ENCODE peak calls at places on chromosomes 12 and 14, in nine cellular contexts. A, N, F, W, P, I, L, E and V are unnamed samples.

GRCh38 chr12:57235012-57235727 is 5.7 kb downstream of the SHMT2 start:
- DNase-seq in E (no peak), I (peak), L (no peak), P (no peak), N (no peak), A (no peak), W (no peak), F (no peak), V (peak)

GRCh38 chr14:52080171-52080800 is 11.4 kb upstream of the NID2 start:
- DNase-seq in A (no peak), P (no peak), L (no peak), E (no peak), N (no peak), F (no peak), I (no peak), W (no peak), V (no peak)

GRCh38 chr14:21940887-21941855 is 267.6 kb upstream of the OR4E1 start:
- DNase-seq in A (no peak), F (no peak), P (no peak), N (no peak), I (no peak), E (no peak), L (peak), W (peak), V (no peak)

GRCh38 chr12:107571492-107571891 is 114.1 kb upstream of the PWP1 start:
- DNase-seq in I (no peak), F (no peak), E (no peak), N (no peak), A (no peak), W (no peak), P (no peak), L (no peak), V (no peak)

GRCh38 chr12:2082321-2082720 is 29.5 kb downstream of the CACNA1C start:
- DNase-seq in N (no peak), I (no peak), L (no peak), E (no peak), P (peak), A (no peak), W (no peak), F (no peak), V (no peak)

GRCh38 chr12:103928736-103929050 is 1.5 kb upstream of the HSP90B1 start:
- DNase-seq in P (peak), F (no peak), L (no peak), A (peak), W (no peak), I (peak), E (no peak), N (peak), V (no peak)

GRCh38 chr12:30862486-30862885 is 64.1 kb upstream of the TSPAN11 start:
- DNase-seq in L (no peak), F (no peak), I (no peak), N (no peak), A (no peak), E (no peak), P (no peak), W (no peak), V (no peak)

GRCh38 chr12:123801573-123802178 is 39.6 kb downstream of the DNAH10 start:
- DNase-seq in N (no peak), I (no peak), W (peak), P (no peak), L (peak), A (no peak), F (no peak), E (no peak), V (no peak)

GRCh38 chr12:49687941-49688340 is 19.3 kb downstream of the FMNL3 start:
- DNase-seq in A (no peak), E (no peak), N (no peak), P (no peak), F (no peak), W (no peak), I (no peak), L (no peak), V (no peak)

GRCh38 chr12:38983117-38983571 is 77.8 kb upstream of the CPNE8 start:
- DNase-seq in I (no peak), W (no peak), E (no peak), L (peak), N (no peak), A (no peak), P (no peak), F (no peak), V (no peak)

GRCh38 chr14:53807108-53807507 is 149.5 kb downstream of the BMP4 start:
- DNase-seq in W (no peak), A (no peak), I (no peak), N (no peak), L (no peak), F (no peak), P (no peak), E (no peak), V (no peak)

GRCh38 chr12:44441155-44441554 is 435.0 kb downstream of the NELL2 start:
- DNase-seq in W (no peak), F (no peak), E (no peak), A (no peak), L (no peak), N (no peak), I (no peak), P (no peak), V (no peak)

GRCh38 chr14:93073366-93073722 is 42.4 kb downstream of the ITPK1 start:
- DNase-seq in I (no peak), A (no peak), N (peak), P (peak), W (no peak), F (no peak), E (no peak), L (no peak), V (no peak)

GRCh38 chr12:119666226-119666808 is 1.6 kb upstream of the PRKAB1 start:
- DNase-seq in W (no peak), I (no peak), L (no peak), P (no peak), A (no peak), E (no peak), F (no peak), N (no peak), V (no peak)

GRCh38 chr12:49533331-49533730 is 5.5 kb upstream of the KCNH3 start:
- DNase-seq in N (no peak), W (no peak), L (no peak), A (no peak), F (no peak), E (peak), I (no peak), P (no peak), V (peak)

GRCh38 chr12:57224973-57225679 is 4.4 kb upstream of the SHMT2 start:
- DNase-seq in E (no peak), P (peak), L (no peak), I (no peak), N (peak), W (no peak), A (no peak), F (no peak), V (peak)

GRCh38 chr14:20652996-20653975 is 11.8 kb upstream of the OR6S1 start:
- DNase-seq in F (no peak), A (no peak), L (peak), W (peak), P (peak), I (peak), E (no peak), N (no peak), V (no peak)

GRCh38 chr12:7557227-7557626 is 53.6 kb upstream of the CD163 start:
- DNase-seq in P (peak), I (no peak), L (no peak), A (no peak), W (no peak), E (no peak), F (no peak), N (no peak), V (no peak)

GRCh38 chr14:95533391-95533821 is 1.4 kb upstream of the GLRX5 start:
- DNase-seq in I (no peak), A (no peak), E (no peak), L (peak), P (peak), W (no peak), N (no peak), F (no peak), V (no peak)

GRCh38 chr12:119684730-119685129 is 16.8 kb downstream of the PRKAB1 start:
- DNase-seq in A (no peak), W (no peak), I (no peak), L (no peak), P (no peak), N (no peak), E (no peak), F (no peak), V (no peak)

GRCh38 chr14:21069388-21070082 is 569 bp upstream of the ARHGEF40 start:
- DNase-seq in F (no peak), L (no peak), N (no peak), I (peak), A (peak), W (no peak), E (peak), P (peak), V (no peak)

GRCh38 chr14:89237923-89238529 is 179.0 kb downstream of the FOXN3 start:
- DNase-seq in I (no peak), N (no peak), F (no peak), L (peak), W (no peak), A (no peak), P (no peak), E (no peak), V (no peak)

GRCh38 chr14:22560638-22561365 is 28.2 kb downstream of the DAD1 start:
- DNase-seq in W (no peak), L (no peak), P (peak), E (no peak), N (no peak), F (no peak), I (no peak), A (no peak), V (no peak)

GRCh38 chr12:70828391-70828790 is 92.1 kb downstream of the PTPRR start:
- DNase-seq in F (no peak), N (no peak), E (no peak), L (no peak), A (no peak), W (no peak), I (no peak), P (no peak), V (no peak)

GRCh38 chr14:81220488-81220766 is 332 bp downstream of the GTF2A1 start:
- DNase-seq in I (no peak), F (no peak), W (no peak), A (no peak), P (no peak), N (no peak), E (no peak), L (no peak), V (no peak)

GRCh38 chr14:101870273-101870939 is 94.0 kb upstream of the DYNC1H1 start:
- DNase-seq in I (no peak), F (no peak), N (no peak), L (no peak), A (no peak), P (no peak), E (no peak), W (no peak), V (no peak)

GRCh38 chr14:31068235-31068634 is 42.1 kb upstream of the STRN3 start:
- DNase-seq in W (no peak), P (peak), A (no peak), F (no peak), I (no peak), E (no peak), L (no peak), N (no peak), V (no peak)

GRCh38 chr14:73591690-73592448 is at the start of gene ACOT4:
- DNase-seq in L (peak), A (peak), I (no peak), F (no peak), E (peak), P (peak), W (no peak), N (peak), V (peak)
- TF ChIP-seq POLR2A in L (peak), A (no peak), I (no peak), F (no peak), E (no peak), P (peak), W (no peak), N (no peak), V (no peak)

GRCh38 chr12:53625946-53626701 is at the start of gene ATF7:
- DNase-seq in N (peak), W (peak), F (peak), E (peak), A (peak), L (peak), I (peak), P (peak), V (peak)
- TF ChIP-seq POLR2A in N (peak), W (peak), F (peak), E (no peak), A (peak), L (peak), I (peak), P (peak), V (peak)

DNA sequence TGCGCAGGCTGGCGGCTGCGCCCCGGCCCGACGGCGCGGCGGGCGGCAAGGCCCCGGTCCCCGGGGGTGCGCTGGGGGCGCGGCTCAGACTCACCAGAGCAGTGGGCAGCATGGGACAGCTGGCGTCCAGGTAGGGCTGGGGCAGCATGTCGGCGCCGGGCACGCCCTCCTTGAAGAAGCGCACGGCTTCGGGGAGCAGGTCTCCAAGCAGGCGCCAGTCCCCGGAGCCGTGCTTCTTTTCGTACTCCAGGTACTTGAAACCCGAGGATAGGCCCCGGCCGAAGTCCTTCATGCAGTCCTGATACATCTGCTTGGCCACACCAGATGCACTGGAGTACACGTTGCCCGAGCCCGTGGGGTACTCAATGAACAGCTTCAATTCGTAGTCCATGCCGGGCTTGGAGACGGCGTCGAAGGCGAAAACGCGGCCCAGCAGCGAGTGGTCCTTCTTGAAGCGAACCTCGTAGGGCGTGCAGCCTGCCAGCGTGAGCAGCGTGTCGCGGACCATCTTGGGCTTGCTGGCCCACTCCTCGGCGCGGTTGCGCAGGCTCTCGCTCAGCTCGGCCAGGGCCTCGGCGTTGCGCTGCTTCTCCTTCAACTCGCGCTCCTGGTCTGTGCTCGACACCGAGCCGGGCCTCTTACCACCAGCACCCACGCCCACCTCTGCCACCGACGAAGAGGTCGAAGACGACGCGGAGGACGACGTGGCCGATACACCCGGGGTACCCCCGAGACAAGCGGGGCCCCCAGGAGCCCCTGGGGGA is 2.2 kb downstream of the IRF2BPL start:
- DNase-seq in N (no peak), F (no peak), W (no peak), E (no peak), I (peak), P (peak), A (peak), L (peak), V (peak)
- TF ChIP-seq POLR2A in N (no peak), F (no peak), W (no peak), E (no peak), I (no peak), P (no peak), A (no peak), L (no peak), V (peak)

GRCh38 chr14:71336488-71337192 is 429.4 kb downstream of the PCNX1 start:
- DNase-seq in A (no peak), E (no peak), F (no peak), W (no peak), N (no peak), P (no peak), L (no peak), I (no peak), V (no peak)
- TF ChIP-seq POLR2A in A (no peak), E (no peak), F (no peak), W (no peak), N (no peak), P (no peak), L (no peak), I (no peak), V (no peak)

GRCh38 chr12:122503783-122504590 is 3.3 kb upstream of the ZCCHC8 start:
- DNase-seq in I (no peak), P (no peak), W (no peak), A (no peak), L (no peak), E (no peak), F (no peak), N (no peak), V (no peak)
- TF ChIP-seq POLR2A in I (no peak), P (no peak), W (no peak), A (no peak), L (no peak), E (no peak), F (no peak), N (no peak), V (no peak)